ENCODE peak calls at places on chromosomes 5 and 9, in eight cellular contexts. One of them, this sample, is unnamed.

GRCh38 chr9:19381656-19382055 is 1.6 kb upstream of the RPS6 start:
- DNase-seq in kidney epithelial cell: no peak
- DNase-seq in activated T-helper 1 cell treated with anti-CD3 and anti-CD28 coated beads, Interleukin-12 subunit alpha, Interleukin-12 subunit beta, Interleukin-2, Interleukin-4 antibody, amounts not matched to agents 30 ng/mL and 10 ng/mL and 1 ng/mL, durations not matched to agents 14 hours and 24 hours and 36 hours: no peak
- DNase-seq in stomach: no peak
- DNase-seq in KG1: no peak
- DNase-seq in COLO829: no peak
- DNase-seq in hepatic stellate cell: no peak
- DNase-seq in activated naive CD4-positive, alpha-beta T cell: no peak
- DNase-seq in this sample: no peak

GRCh38 chr9:35367451-35367850 is 122.5 kb upstream of the RUSC2 start:
- DNase-seq in KG1: no peak
- DNase-seq in activated T-helper 1 cell treated with anti-CD3 and anti-CD28 coated beads, Interleukin-12 subunit alpha, Interleukin-12 subunit beta, Interleukin-2, Interleukin-4 antibody, amounts not matched to agents 30 ng/mL and 10 ng/mL and 1 ng/mL, durations not matched to agents 14 hours and 24 hours and 36 hours: no peak
- DNase-seq in COLO829: peak
- DNase-seq in hepatic stellate cell: peak
- DNase-seq in stomach: no peak
- DNase-seq in activated naive CD4-positive, alpha-beta T cell: no peak
- DNase-seq in kidney epithelial cell: peak
- DNase-seq in this sample: no peak

GRCh38 chr9:15277400-15278137 is 29.4 kb downstream of the TTC39B start:
- DNase-seq in kidney epithelial cell: no peak
- DNase-seq in hepatic stellate cell: no peak
- DNase-seq in KG1: no peak
- DNase-seq in activated T-helper 1 cell treated with anti-CD3 and anti-CD28 coated beads, Interleukin-12 subunit alpha, Interleukin-12 subunit beta, Interleukin-2, Interleukin-4 antibody, amounts not matched to agents 30 ng/mL and 10 ng/mL and 1 ng/mL, durations not matched to agents 14 hours and 24 hours and 36 hours: no peak
- DNase-seq in activated naive CD4-positive, alpha-beta T cell: no peak
- DNase-seq in COLO829: peak
- DNase-seq in stomach: no peak
- DNase-seq in this sample: no peak

GRCh38 chr9:132753593-132753880 is 83.3 kb downstream of the GTF3C4 start:
- DNase-seq in hepatic stellate cell: no peak
- DNase-seq in activated naive CD4-positive, alpha-beta T cell: no peak
- DNase-seq in COLO829: no peak
- DNase-seq in activated T-helper 1 cell treated with anti-CD3 and anti-CD28 coated beads, Interleukin-12 subunit alpha, Interleukin-12 subunit beta, Interleukin-2, Interleukin-4 antibody, amounts not matched to agents 30 ng/mL and 10 ng/mL and 1 ng/mL, durations not matched to agents 14 hours and 24 hours and 36 hours: no peak
- DNase-seq in kidney epithelial cell: no peak
- DNase-seq in stomach: no peak
- DNase-seq in KG1: no peak
- DNase-seq in this sample: no peak

GRCh38 chr9:2159521-2160417 is 144.6 kb downstream of the SMARCA2 start:
- DNase-seq in kidney epithelial cell: no peak
- DNase-seq in activated naive CD4-positive, alpha-beta T cell: no peak
- DNase-seq in COLO829: no peak
- DNase-seq in stomach: no peak
- DNase-seq in activated T-helper 1 cell treated with anti-CD3 and anti-CD28 coated beads, Interleukin-12 subunit alpha, Interleukin-12 subunit beta, Interleukin-2, Interleukin-4 antibody, amounts not matched to agents 30 ng/mL and 10 ng/mL and 1 ng/mL, durations not matched to agents 14 hours and 24 hours and 36 hours: no peak
- DNase-seq in hepatic stellate cell: no peak
- DNase-seq in KG1: peak
- DNase-seq in this sample: no peak

GRCh38 chr9:137441935-137442321 is 771 bp upstream of the ENTPD8 start:
- DNase-seq in hepatic stellate cell: no peak
- DNase-seq in stomach: no peak
- DNase-seq in KG1: no peak
- DNase-seq in kidney epithelial cell: no peak
- DNase-seq in COLO829: no peak
- DNase-seq in activated T-helper 1 cell treated with anti-CD3 and anti-CD28 coated beads, Interleukin-12 subunit alpha, Interleukin-12 subunit beta, Interleukin-2, Interleukin-4 antibody, amounts not matched to agents 30 ng/mL and 10 ng/mL and 1 ng/mL, durations not matched to agents 14 hours and 24 hours and 36 hours: no peak
- DNase-seq in activated naive CD4-positive, alpha-beta T cell: no peak
- DNase-seq in this sample: no peak

GRCh38 chr5:157215143-157215825 is 34.6 kb downstream of the ITK start:
- DNase-seq in stomach: no peak
- DNase-seq in COLO829: no peak
- DNase-seq in kidney epithelial cell: no peak
- DNase-seq in KG1: no peak
- DNase-seq in activated naive CD4-positive, alpha-beta T cell: no peak
- DNase-seq in activated T-helper 1 cell treated with anti-CD3 and anti-CD28 coated beads, Interleukin-12 subunit alpha, Interleukin-12 subunit beta, Interleukin-2, Interleukin-4 antibody, amounts not matched to agents 30 ng/mL and 10 ng/mL and 1 ng/mL, durations not matched to agents 14 hours and 24 hours and 36 hours: no peak
- DNase-seq in hepatic stellate cell: no peak
- DNase-seq in this sample: no peak

GRCh38 chr9:96048116-96048953 is 172.8 kb downstream of the ERCC6L2 start:
- DNase-seq in stomach: peak
- DNase-seq in COLO829: peak
- DNase-seq in activated naive CD4-positive, alpha-beta T cell: no peak
- DNase-seq in KG1: no peak
- DNase-seq in activated T-helper 1 cell treated with anti-CD3 and anti-CD28 coated beads, Interleukin-12 subunit alpha, Interleukin-12 subunit beta, Interleukin-2, Interleukin-4 antibody, amounts not matched to agents 30 ng/mL and 10 ng/mL and 1 ng/mL, durations not matched to agents 14 hours and 24 hours and 36 hours: no peak
- DNase-seq in hepatic stellate cell: no peak
- DNase-seq in kidney epithelial cell: peak
- DNase-seq in this sample: peak

GRCh38 chr9:15229475-15229874 is 77.5 kb downstream of the TTC39B start:
- DNase-seq in activated T-helper 1 cell treated with anti-CD3 and anti-CD28 coated beads, Interleukin-12 subunit alpha, Interleukin-12 subunit beta, Interleukin-2, Interleukin-4 antibody, amounts not matched to agents 30 ng/mL and 10 ng/mL and 1 ng/mL, durations not matched to agents 14 hours and 24 hours and 36 hours: no peak
- DNase-seq in COLO829: no peak
- DNase-seq in kidney epithelial cell: no peak
- DNase-seq in hepatic stellate cell: no peak
- DNase-seq in stomach: no peak
- DNase-seq in activated naive CD4-positive, alpha-beta T cell: no peak
- DNase-seq in KG1: no peak
- DNase-seq in this sample: no peak

GRCh38 chr9:4517274-4517673 is 27.0 kb downstream of the SLC1A1 start:
- DNase-seq in kidney epithelial cell: no peak
- DNase-seq in hepatic stellate cell: no peak
- DNase-seq in activated naive CD4-positive, alpha-beta T cell: no peak
- DNase-seq in stomach: no peak
- DNase-seq in activated T-helper 1 cell treated with anti-CD3 and anti-CD28 coated beads, Interleukin-12 subunit alpha, Interleukin-12 subunit beta, Interleukin-2, Interleukin-4 antibody, amounts not matched to agents 30 ng/mL and 10 ng/mL and 1 ng/mL, durations not matched to agents 14 hours and 24 hours and 36 hours: no peak
- DNase-seq in KG1: no peak
- DNase-seq in COLO829: no peak
- DNase-seq in this sample: no peak

GRCh38 chr5:173500213-173500560 is 116.3 kb downstream of the BOD1 start:
- DNase-seq in COLO829: no peak
- DNase-seq in hepatic stellate cell: no peak
- DNase-seq in stomach: no peak
- DNase-seq in activated T-helper 1 cell treated with anti-CD3 and anti-CD28 coated beads, Interleukin-12 subunit alpha, Interleukin-12 subunit beta, Interleukin-2, Interleukin-4 antibody, amounts not matched to agents 30 ng/mL and 10 ng/mL and 1 ng/mL, durations not matched to agents 14 hours and 24 hours and 36 hours: no peak
- DNase-seq in activated naive CD4-positive, alpha-beta T cell: no peak
- DNase-seq in KG1: no peak
- DNase-seq in kidney epithelial cell: no peak
- DNase-seq in this sample: no peak

GRCh38 chr5:91928751-91929521 is 545.8 kb upstream of the ARRDC3 start:
- DNase-seq in activated naive CD4-positive, alpha-beta T cell: no peak
- DNase-seq in kidney epithelial cell: no peak
- DNase-seq in KG1: no peak
- DNase-seq in COLO829: peak
- DNase-seq in stomach: no peak
- DNase-seq in activated T-helper 1 cell treated with anti-CD3 and anti-CD28 coated beads, Interleukin-12 subunit alpha, Interleukin-12 subunit beta, Interleukin-2, Interleukin-4 antibody, amounts not matched to agents 30 ng/mL and 10 ng/mL and 1 ng/mL, durations not matched to agents 14 hours and 24 hours and 36 hours: no peak
- DNase-seq in hepatic stellate cell: peak
- DNase-seq in this sample: no peak

GRCh38 chr9:92980085-92980745 is 32.9 kb downstream of the FGD3 start:
- DNase-seq in activated naive CD4-positive, alpha-beta T cell: no peak
- DNase-seq in COLO829: no peak
- DNase-seq in hepatic stellate cell: no peak
- DNase-seq in activated T-helper 1 cell treated with anti-CD3 and anti-CD28 coated beads, Interleukin-12 subunit alpha, Interleukin-12 subunit beta, Interleukin-2, Interleukin-4 antibody, amounts not matched to agents 30 ng/mL and 10 ng/mL and 1 ng/mL, durations not matched to agents 14 hours and 24 hours and 36 hours: no peak
- DNase-seq in KG1: no peak
- DNase-seq in kidney epithelial cell: no peak
- DNase-seq in stomach: no peak
- DNase-seq in this sample: no peak

GRCh38 chr9:109107402-109108240 is 12.1 kb downstream of the TMEM245 start:
- DNase-seq in activated naive CD4-positive, alpha-beta T cell: no peak
- DNase-seq in hepatic stellate cell: peak
- DNase-seq in kidney epithelial cell: peak
- DNase-seq in activated T-helper 1 cell treated with anti-CD3 and anti-CD28 coated beads, Interleukin-12 subunit alpha, Interleukin-12 subunit beta, Interleukin-2, Interleukin-4 antibody, amounts not matched to agents 30 ng/mL and 10 ng/mL and 1 ng/mL, durations not matched to agents 14 hours and 24 hours and 36 hours: no peak
- DNase-seq in COLO829: peak
- DNase-seq in KG1: no peak
- DNase-seq in stomach: no peak
- DNase-seq in this sample: no peak